ENCODE peak calls at places on chromosomes 3 and 15, in eight cellular contexts. L is progenitor cell of endocrine pancreas; S is activated CD8-positive, alpha-beta memory T cell treated with anti-CD3 and anti-CD28 coated beads for 48 hours; D is T-helper 1 cell; A is activated gamma-delta T cell treated with anti-CD3 and anti-CD28 coated beads, Interleukin-2, amount 50 U/mL, for 16 hours; W is uterus; C is pancreas; B is KBM-7. F is an unnamed sample.

GRCh38 chr3:188294823-188295487 is 141.0 kb downstream of the LPP start:
- DNase-seq in L (no peak), S (no peak), D (no peak), A (no peak), W (no peak), C (no peak), B (no peak), F (peak; percentile 59)

GRCh38 chr3:185270262-185270955 is 16.6 kb upstream of the EHHADH start:
- DNase-seq in L (no peak), S (no peak), D (no peak), A (no peak), W (no peak), C (no peak), B (peak; percentile 57), F (no peak)

GRCh38 chr15:78909791-78910228 is 35.0 kb downstream of the CTSH start:
- DNase-seq in L (peak; percentile 30), S (no peak), D (no peak), A (no peak), W (no peak), C (no peak), B (peak; percentile 76), F (no peak)

GRCh38 chr15:100057281-100057680 is 284.5 kb downstream of the ADAMTS17 start:
- DNase-seq in L (no peak), S (no peak), D (no peak), A (no peak), W (no peak), C (no peak), B (no peak), F (no peak)

GRCh38 chr15:70539409-70539808 is 223.9 kb downstream of the UACA start:
- DNase-seq in L (no peak), S (no peak), D (no peak), A (no peak), W (no peak), C (no peak), B (no peak), F (no peak)

GRCh38 chr3:193779933-193780332 is 186.9 kb downstream of the OPA1 start:
- DNase-seq in L (no peak), S (no peak), D (no peak), A (no peak), W (no peak), C (no peak), B (no peak), F (no peak)

GRCh38 chr3:134608023-134608758 is 42.6 kb downstream of the KY start:
- DNase-seq in L (no peak), S (no peak), D (no peak), A (no peak), W (no peak), C (no peak), B (no peak), F (no peak)

GRCh38 chr3:136343446-136343845 is 93.3 kb downstream of the PCCB start:
- DNase-seq in L (no peak), S (no peak), D (no peak), A (no peak), W (no peak), C (no peak), B (no peak), F (no peak)

GRCh38 chr3:184227481-184227935 is 1.9 kb upstream of the VWA5B2 start:
- DNase-seq in L (no peak), S (no peak), D (peak; percentile 33), A (peak; percentile 27), W (no peak), C (no peak), B (peak; percentile 54), F (no peak)

GRCh38 chr15:52252781-52253180 is 42.8 kb downstream of the MYO5C start:
- DNase-seq in L (no peak), S (no peak), D (no peak), A (no peak), W (no peak), C (no peak), B (no peak), F (no peak)

GRCh38 chr3:99384596-99384995 is 253.8 kb upstream of the COL8A1 start:
- DNase-seq in L (no peak), S (no peak), D (no peak), A (no peak), W (no peak), C (no peak), B (no peak), F (no peak)